ENCODE peak calls at places on chromosomes 16 and 17, in eight cellular contexts. Z, D, X, I, O, P, K and Y are unnamed samples.

GRCh38 chr17:33125552-33125950 is 133.9 kb downstream of the SPACA3 start:
- DNase-seq in D (no peak), X (no peak), I (no peak), O (no peak), K (no peak), Z (no peak), P (no peak), Y (no peak)

GRCh38 chr16:16021988-16022682 is 72.7 kb downstream of the ABCC1 start:
- DNase-seq in K (peak; percentile 96), O (no peak), Z (peak; percentile 97), P (peak; percentile 96), I (peak; percentile 35), X (peak; percentile 93), D (peak; percentile 96), Y (peak; percentile 97)

GRCh38 chr17:77254961-77255741 is 114.4 kb downstream of the SEC14L1 start:
- DNase-seq in Z (peak; percentile 86), K (peak; percentile 18), O (no peak), X (peak; percentile 85), D (no peak), I (peak; percentile 58), P (peak; percentile 87), Y (peak; percentile 86)

GRCh38 chr17:48555183-48555615 is 10.3 kb upstream of the HOXB2 start:
- DNase-seq in O (peak; percentile 76), X (no peak), P (peak; percentile 87), I (no peak), D (no peak), Z (peak; percentile 99), K (no peak), Y (peak; percentile 44)

GRCh38 chr17:39960406-39961053 is 2.3 kb upstream of the GSDMA start:
- DNase-seq in D (no peak), I (no peak), X (no peak), O (no peak), K (no peak), Z (no peak), P (no peak), Y (no peak)

GRCh38 chr17:31313982-31314787 is at the start of gene EVI2B:
- DNase-seq in O (peak; percentile 27), K (no peak), D (no peak), X (no peak), P (peak; percentile 65), I (no peak), Z (peak; percentile 64), Y (peak; percentile 71)

GRCh38 chr17:1294157-1294717 is 14.8 kb downstream of the TRARG1 start:
- DNase-seq in Z (no peak), P (no peak), I (no peak), D (no peak), K (no peak), X (peak; percentile 58), O (no peak), Y (no peak)

GRCh38 chr16:78483124-78483992 is 383.9 kb downstream of the WWOX start:
- DNase-seq in D (no peak), Z (no peak), I (no peak), X (peak; percentile 44), K (no peak), O (no peak), P (no peak), Y (no peak)

GRCh38 chr17:15306406-15306970 is 34.9 kb downstream of the TEKT3 start:
- DNase-seq in Z (peak; percentile 31), I (no peak), X (no peak), D (no peak), O (no peak), P (peak; percentile 25), K (no peak), Y (no peak)

GRCh38 chr17:29867643-29868181 is 62.3 kb downstream of the SSH2 start:
- DNase-seq in O (no peak), P (no peak), I (no peak), D (no peak), Z (no peak), X (no peak), K (no peak), Y (no peak)

GRCh38 chr17:48646183-48647102 is 20.3 kb upstream of the HOXB9 start:
- DNase-seq in I (no peak), K (peak; percentile 22), P (no peak), X (no peak), D (no peak), O (peak; percentile 75), Z (no peak), Y (no peak)

GRCh38 chr16:4862639-4863038 is 15.4 kb downstream of the UBN1 start:
- DNase-seq in X (no peak), D (no peak), K (peak; percentile 67), Z (no peak), O (no peak), I (no peak), P (no peak), Y (no peak)

GRCh38 chr17:57142925-57143324 is 57.9 kb downstream of the AKAP1 start:
- DNase-seq in X (peak; percentile 26), P (peak; percentile 23), K (no peak), D (peak; percentile 13), Z (no peak), O (no peak), I (no peak), Y (peak; percentile 73)

GRCh38 chr17:70278846-70279465 is 109.6 kb downstream of the KCNJ2 start:
- DNase-seq in O (no peak), K (no peak), I (no peak), D (no peak), X (no peak), Z (peak; percentile 1), P (no peak), Y (peak; percentile 8)

GRCh38 chr16:49407873-49408565 is 34.4 kb downstream of the C16orf78 start:
- DNase-seq in P (peak; percentile 86), Z (peak; percentile 49), K (peak; percentile 75), X (peak; percentile 80), D (peak; percentile 88), O (peak; percentile 75), I (peak; percentile 78), Y (peak; percentile 52)

GRCh38 chr17:39001703-39002637 is 34.8 kb upstream of the FBXO47 start:
- DNase-seq in D (peak; percentile 91), P (peak; percentile 94), K (no peak), I (no peak), Z (peak; percentile 13), O (no peak), X (peak; percentile 49), Y (peak; percentile 95)

GRCh38 chr16:90026135-90026534 is 6.9 kb upstream of the DBNDD1 start:
- DNase-seq in Z (no peak), P (no peak), O (no peak), D (no peak), I (no peak), K (no peak), X (no peak), Y (no peak)

GRCh38 chr16:67120025-67120424 is 10.3 kb downstream of the PHAF1 start:
- DNase-seq in D (no peak), P (no peak), O (no peak), I (no peak), X (no peak), K (no peak), Z (peak; percentile 18), Y (no peak)

GRCh38 chr17:58574025-58574424 is 59.6 kb upstream of the MTMR4 start:
- DNase-seq in I (no peak), Z (no peak), K (no peak), O (peak; percentile 17), X (no peak), D (no peak), P (no peak), Y (no peak)

GRCh38 chr16:86065711-86066110 is 166.7 kb downstream of the IRF8 start:
- DNase-seq in X (no peak), D (no peak), O (no peak), I (no peak), K (no peak), P (no peak), Z (no peak), Y (no peak)

GRCh38 chr17:76695059-76695892 is 15.5 kb downstream of the MXRA7 start:
- DNase-seq in X (no peak), Z (no peak), I (no peak), K (no peak), P (no peak), O (no peak), D (no peak), Y (no peak)

GRCh38 chr16:27097671-27098275 is 31.0 kb downstream of the C16orf82 start:
- DNase-seq in O (no peak), P (peak; percentile 89), X (no peak), Z (no peak), I (no peak), D (peak; percentile 64), K (no peak), Y (peak; percentile 29)

GRCh38 chr17:44899074-44899782 is at the start of gene EFTUD2:
- DNase-seq in D (peak; percentile 93), P (peak; percentile 93), Z (peak; percentile 84), X (peak; percentile 92), K (peak; percentile 86), I (peak; percentile 79), O (peak; percentile 92), Y (peak; percentile 84)